ENCODE peak calls at places on chromosome 21, in seven cellular contexts. X is left cardiac atrium, Y is right atrium auricular region, K is HTR-8/SVneo, I is cerebellum, V is EH, O is HEK293T. R is an unnamed sample.

GRCh38 chr21:42844411-42845113 is 34.8 kb downstream of the WDR4 start:
- DNase-seq in X (no peak), Y (no peak), K (no peak), I (no peak), V (no peak), O (no peak), R (peak; percentile 62)

GRCh38 chr21:25963186-25963585 is 207.4 kb downstream of the APP start:
- DNase-seq in X (no peak), Y (no peak), K (peak; percentile 38), I (no peak), V (peak; percentile 46), O (no peak), R (no peak)

GRCh38 chr21:46295996-46296752 is 10.0 kb downstream of the YBEY start:
- DNase-seq in X (peak; percentile 93), Y (peak; percentile 94), K (no peak), I (no peak), V (peak; percentile 87), O (peak; percentile 12), R (peak; percentile 67)

GRCh38 chr21:35664683-35665082 is 395.6 kb downstream of the SETD4 start:
- DNase-seq in X (no peak), Y (no peak), K (no peak), I (no peak), V (no peak), O (no peak), R (peak; percentile 43)

GRCh38 chr21:37557261-37557950 is 190.8 kb downstream of the DYRK1A start:
- DNase-seq in X (no peak), Y (no peak), K (no peak), I (no peak), V (no peak), O (no peak), R (no peak)

GRCh38 chr21:37233551-37234146 is 33.5 kb downstream of the VPS26C start:
- DNase-seq in X (no peak), Y (no peak), K (no peak), I (no peak), V (no peak), O (no peak), R (no peak)

GRCh38 chr21:27134513-27134912 is 167.6 kb upstream of the ADAMTS5 start:
- DNase-seq in X (no peak), Y (no peak), K (no peak), I (peak; percentile 47), V (no peak), O (no peak), R (no peak)

GRCh38 chr21:18155508-18156193 is 89.0 kb upstream of the CHODL start:
- DNase-seq in X (no peak), Y (no peak), K (peak; percentile 22), I (no peak), V (no peak), O (no peak), R (no peak)

GRCh38 chr21:38853421-38853919 is 47.7 kb downstream of the ETS2 start:
- DNase-seq in X (no peak), Y (no peak), K (peak; percentile 71), I (no peak), V (peak; percentile 68), O (no peak), R (no peak)

GRCh38 chr21:33362044-33362555 is 37.3 kb downstream of the IFNAR1 start:
- DNase-seq in X (no peak), Y (no peak), K (no peak), I (no peak), V (no peak), O (no peak), R (no peak)

GRCh38 chr21:45611296-45611695 is 32.2 kb upstream of the PCBP3 start:
- DNase-seq in X (no peak), Y (no peak), K (no peak), I (no peak), V (no peak), O (no peak), R (no peak)

GRCh38 chr21:43739648-43740435 is 20.9 kb downstream of the PDXK start:
- DNase-seq in X (no peak), Y (no peak), K (no peak), I (no peak), V (no peak), O (no peak), R (no peak)